ENCODE peak calls at places on chromosomes 2 and 18, in six cellular contexts. E, D, Q, Z, K and M are unnamed samples.

GRCh38 chr18:22093731-22094374 is 75.5 kb upstream of the GATA6 start:
- DNase-seq in D (no peak), E (no peak), Q (no peak), Z (no peak), K (no peak), M (no peak)

GRCh38 chr2:197600306-197600705 is 75.1 kb downstream of the RFTN2 start:
- DNase-seq in E (no peak), D (no peak), Z (no peak), Q (no peak), K (no peak), M (no peak)

GRCh38 chr2:206480161-206480560 is 36.8 kb downstream of the ADAM23 start:
- DNase-seq in E (no peak), Z (peak), Q (no peak), D (no peak), K (no peak), M (no peak)

GRCh38 chr2:109185801-109186570 is 57.0 kb downstream of the SH3RF3 start:
- DNase-seq in K (no peak), Q (no peak), E (no peak), D (no peak), Z (no peak), M (no peak)

GRCh38 chr2:95344208-95344570 is 47.0 kb downstream of the KCNIP3 start:
- DNase-seq in Z (no peak), Q (no peak), E (no peak), D (no peak), K (no peak), M (no peak)

GRCh38 chr2:229133155-229133772 is 137.8 kb downstream of the PID1 start:
- DNase-seq in Q (peak), D (no peak), Z (no peak), K (no peak), E (no peak), M (no peak)

GRCh38 chr2:231219289-231219688 is 20.9 kb downstream of the ARMC9 start:
- DNase-seq in Q (no peak), K (no peak), Z (no peak), E (no peak), D (no peak), M (no peak)

GRCh38 chr2:61151434-61151833 is 10.6 kb upstream of the C2orf74 start:
- DNase-seq in E (no peak), D (no peak), Z (no peak), Q (no peak), K (no peak), M (no peak)

GRCh38 chr18:21682276-21683051 is 22.1 kb downstream of the ABHD3 start:
- DNase-seq in D (peak), E (no peak), Q (no peak), Z (no peak), K (peak), M (no peak)

GRCh38 chr2:161586517-161587167 is 37.6 kb upstream of the SLC4A10 start:
- DNase-seq in Q (peak), D (no peak), E (no peak), Z (no peak), K (peak), M (no peak)